ENCODE peak calls at places on chromosome 20, in six cellular contexts. F is uterus; M is esophagus squamous epithelium; O is body of pancreas; R is endothelial cell; K is activated CD4-positive, alpha-beta T cell treated with anti-CD3 and anti-CD28 coated beads, Interleukin-2, amount 50 U/mL, for 1 hour. V is an unnamed sample.

GRCh38 chr20:33015700-33016580 is 8.4 kb downstream of the BPIFB2 start:
- DNase-seq in F (no peak), M (no peak), O (no peak), R (no peak), K (no peak), V (no peak)

GRCh38 chr20:58449703-58450138 is 60.7 kb downstream of the VAPB start:
- DNase-seq in F (no peak), M (no peak), O (no peak), R (no peak), K (no peak), V (no peak)

GRCh38 chr20:49724637-49725606 is 11.2 kb upstream of the B4GALT5 start:
- DNase-seq in F (peak), M (no peak), O (peak), R (no peak), K (no peak), V (peak)

GRCh38 chr20:23205656-23206055 is 119.5 kb upstream of the CD93 start:
- DNase-seq in F (peak), M (no peak), O (peak), R (peak), K (no peak), V (peak)

GRCh38 chr20:47295921-47296426 is 60.5 kb downstream of the ZMYND8 start:
- DNase-seq in F (no peak), M (no peak), O (peak), R (no peak), K (no peak), V (no peak)

GRCh38 chr20:51500936-51501335 is 41.6 kb downstream of the NFATC2 start:
- DNase-seq in F (no peak), M (no peak), O (no peak), R (no peak), K (peak), V (no peak)

GRCh38 chr20:19406371-19406770 is 193.9 kb downstream of the SLC24A3 start:
- DNase-seq in F (no peak), M (no peak), O (no peak), R (no peak), K (no peak), V (no peak)

GRCh38 chr20:57622201-57622570 is 2.0 kb upstream of the ZBP1 start:
- DNase-seq in F (no peak), M (no peak), O (no peak), R (no peak), K (no peak), V (no peak)

GRCh38 chr20:400451-401275 is 7.4 kb upstream of the RBCK1 start:
- DNase-seq in F (no peak), M (no peak), O (no peak), R (no peak), K (no peak), V (peak)

GRCh38 chr20:56893206-56893605 is 264.1 kb downstream of the TFAP2C start:
- DNase-seq in F (no peak), M (no peak), O (no peak), R (peak), K (peak), V (peak)

GRCh38 chr20:43744121-43744520 is 17.3 kb upstream of the GTSF1L start:
- DNase-seq in F (no peak), M (no peak), O (no peak), R (no peak), K (no peak), V (peak)

GRCh38 chr20:37308098-37309050 is 18.9 kb downstream of the MANBAL start:
- DNase-seq in F (no peak), M (no peak), O (no peak), R (no peak), K (no peak), V (no peak)

GRCh38 chr20:57440678-57441509 is 49.7 kb downstream of the RBM38 start:
- DNase-seq in F (peak), M (no peak), O (peak), R (no peak), K (no peak), V (peak)

GRCh38 chr20:4613184-4613583 is 108.5 kb upstream of the PRND start:
- DNase-seq in F (no peak), M (no peak), O (no peak), R (no peak), K (no peak), V (no peak)

GRCh38 chr20:6993526-6993925 is 226.0 kb downstream of the BMP2 start:
- DNase-seq in F (no peak), M (no peak), O (no peak), R (no peak), K (no peak), V (no peak)

GRCh38 chr20:16368645-16369292 is 204.5 kb downstream of the KIF16B start:
- DNase-seq in F (no peak), M (no peak), O (no peak), R (no peak), K (no peak), V (no peak)

GRCh38 chr20:22601361-22602141 is 17.2 kb upstream of the FOXA2 start:
- DNase-seq in F (no peak), M (no peak), O (no peak), R (no peak), K (no peak), V (no peak)

GRCh38 chr20:63697868-63698545 is 1.6 kb downstream of the TNFRSF6B start:
- DNase-seq in F (no peak), M (no peak), O (no peak), R (peak), K (no peak), V (no peak)

GRCh38 chr20:42338274-42339172 is 720.3 kb upstream of the CHD6 start:
- DNase-seq in F (peak), M (no peak), O (no peak), R (no peak), K (no peak), V (no peak)